ENCODE peak calls at places on chromosomes 11 and 22, in eight cellular contexts. One of them, this sample, is unnamed.

GRCh38 chr11:10490398-10491232 is 35.6 kb downstream of the AMPD3 start:
- DNase-seq in AG10803: peak; percentile 94
- DNase-seq in prostate gland: no peak
- DNase-seq in Peyer's patch: peak; percentile 34
- DNase-seq in sigmoid colon: peak; percentile 91
- DNase-seq in bronchial epithelial cell: peak; percentile 71
- DNase-seq in AG04449: peak; percentile 26
- DNase-seq in PC-3: peak; percentile 97
- DNase-seq in this sample: peak; percentile 80

GRCh38 chr22:33440756-33441155 is 382.6 kb upstream of the SYN3 start:
- DNase-seq in AG10803: peak; percentile 4
- DNase-seq in prostate gland: peak; percentile 5
- DNase-seq in Peyer's patch: no peak
- DNase-seq in sigmoid colon: no peak
- DNase-seq in bronchial epithelial cell: no peak
- DNase-seq in AG04449: no peak
- DNase-seq in PC-3: no peak
- DNase-seq in this sample: peak; percentile 28

GRCh38 chr22:23001463-23001862 is 68.9 kb upstream of the GNAZ start:
- DNase-seq in AG10803: no peak
- DNase-seq in prostate gland: no peak
- DNase-seq in Peyer's patch: no peak
- DNase-seq in sigmoid colon: no peak
- DNase-seq in bronchial epithelial cell: no peak
- DNase-seq in AG04449: no peak
- DNase-seq in PC-3: no peak
- DNase-seq in this sample: no peak

GRCh38 chr11:71446942-71447688 is 1.1 kb downstream of the DHCR7 start:
- DNase-seq in AG10803: peak; percentile 81
- DNase-seq in prostate gland: peak; percentile 60
- DNase-seq in Peyer's patch: no peak
- DNase-seq in sigmoid colon: peak; percentile 73
- DNase-seq in bronchial epithelial cell: peak; percentile 88
- DNase-seq in AG04449: no peak
- DNase-seq in PC-3: peak; percentile 82
- DNase-seq in this sample: peak; percentile 12

GRCh38 chr11:30422828-30423648 is 100.1 kb downstream of the ARL14EP start:
- DNase-seq in AG10803: no peak
- DNase-seq in prostate gland: peak; percentile 85
- DNase-seq in Peyer's patch: no peak
- DNase-seq in sigmoid colon: no peak
- DNase-seq in bronchial epithelial cell: no peak
- DNase-seq in AG04449: no peak
- DNase-seq in PC-3: no peak
- DNase-seq in this sample: no peak

GRCh38 chr11:30285416-30286121 is 37.3 kb upstream of the ARL14EP start:
- DNase-seq in AG10803: no peak
- DNase-seq in prostate gland: no peak
- DNase-seq in Peyer's patch: no peak
- DNase-seq in sigmoid colon: no peak
- DNase-seq in bronchial epithelial cell: peak; percentile 68
- DNase-seq in AG04449: no peak
- DNase-seq in PC-3: no peak
- DNase-seq in this sample: no peak

GRCh38 chr11:76698321-76699043 is 27.9 kb upstream of the LRRC32 start:
- DNase-seq in AG10803: no peak
- DNase-seq in prostate gland: no peak
- DNase-seq in Peyer's patch: no peak
- DNase-seq in sigmoid colon: no peak
- DNase-seq in bronchial epithelial cell: no peak
- DNase-seq in AG04449: no peak
- DNase-seq in PC-3: peak; percentile 28
- DNase-seq in this sample: no peak

GRCh38 chr22:23232094-23232905 is 52.0 kb downstream of the BCR start:
- DNase-seq in AG10803: no peak
- DNase-seq in prostate gland: no peak
- DNase-seq in Peyer's patch: no peak
- DNase-seq in sigmoid colon: no peak
- DNase-seq in bronchial epithelial cell: no peak
- DNase-seq in AG04449: no peak
- DNase-seq in PC-3: no peak
- DNase-seq in this sample: no peak

GRCh38 chr11:38019072-38019775 is 1421.2 kb upstream of the RAG2 start:
- DNase-seq in AG10803: no peak
- DNase-seq in prostate gland: no peak
- DNase-seq in Peyer's patch: no peak
- DNase-seq in sigmoid colon: no peak
- DNase-seq in bronchial epithelial cell: peak; percentile 94
- DNase-seq in AG04449: no peak
- DNase-seq in PC-3: peak; percentile 87
- DNase-seq in this sample: no peak

GRCh38 chr11:70489276-70489675 is 90.9 kb downstream of the CTTN start:
- DNase-seq in AG10803: no peak
- DNase-seq in prostate gland: no peak
- DNase-seq in Peyer's patch: no peak
- DNase-seq in sigmoid colon: peak; percentile 47
- DNase-seq in bronchial epithelial cell: no peak
- DNase-seq in AG04449: no peak
- DNase-seq in PC-3: no peak
- DNase-seq in this sample: no peak

GRCh38 chr11:44627911-44628729 is 62.7 kb downstream of the CD82 start:
- DNase-seq in AG10803: peak; percentile 33
- DNase-seq in prostate gland: peak; percentile 47
- DNase-seq in Peyer's patch: no peak
- DNase-seq in sigmoid colon: peak; percentile 95
- DNase-seq in bronchial epithelial cell: no peak
- DNase-seq in AG04449: no peak
- DNase-seq in PC-3: no peak
- DNase-seq in this sample: peak; percentile 20

GRCh38 chr11:76624515-76625379 is 45.8 kb downstream of the LRRC32 start:
- DNase-seq in AG10803: no peak
- DNase-seq in prostate gland: no peak
- DNase-seq in Peyer's patch: no peak
- DNase-seq in sigmoid colon: peak; percentile 52
- DNase-seq in bronchial epithelial cell: no peak
- DNase-seq in AG04449: no peak
- DNase-seq in PC-3: no peak
- DNase-seq in this sample: no peak

GRCh38 chr11:66749091-66749490 is 20.1 kb upstream of the SPTBN2 start:
- DNase-seq in AG10803: no peak
- DNase-seq in prostate gland: peak; percentile 94
- DNase-seq in Peyer's patch: no peak
- DNase-seq in sigmoid colon: no peak
- DNase-seq in bronchial epithelial cell: peak; percentile 63
- DNase-seq in AG04449: no peak
- DNase-seq in PC-3: peak; percentile 98
- DNase-seq in this sample: no peak

DNA sequence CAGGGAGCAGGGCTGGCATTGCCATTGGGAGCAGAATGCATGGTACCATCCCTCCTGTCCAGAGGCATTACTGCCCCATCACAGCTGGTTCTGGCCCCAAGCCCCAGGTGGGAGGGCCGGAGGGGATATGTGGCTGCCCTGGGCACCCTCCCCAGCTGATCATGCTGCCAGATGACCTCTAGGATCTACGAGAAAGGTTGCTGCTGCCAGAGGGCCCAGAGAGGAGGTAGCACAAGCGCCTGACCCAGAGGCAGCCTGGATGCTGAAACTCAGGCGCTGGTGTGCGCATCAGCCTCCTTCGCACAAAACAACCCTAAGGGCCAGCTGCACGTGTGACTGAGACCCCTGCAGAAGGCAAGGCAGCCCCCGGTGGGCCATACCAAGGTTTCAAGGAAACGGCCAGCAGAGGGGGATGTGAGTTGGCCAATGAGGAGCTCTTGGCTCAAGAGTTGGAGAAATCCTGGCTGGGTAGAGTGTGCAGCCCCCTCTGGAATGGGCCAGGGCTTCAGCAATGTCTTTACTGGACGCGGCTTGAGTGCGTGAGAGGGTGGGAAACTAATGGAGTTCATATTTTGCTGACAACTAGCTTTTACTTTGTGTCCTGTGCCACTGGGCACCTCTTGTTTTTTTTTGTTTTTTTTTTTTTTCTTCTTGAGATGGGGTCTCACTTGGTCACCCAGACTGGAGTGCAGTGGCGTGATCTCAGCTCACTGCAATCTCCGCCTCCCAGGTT is 88.3 kb upstream of the PARVA start:
- DNase-seq in AG10803: no peak
- DNase-seq in prostate gland: peak; percentile 4
- DNase-seq in Peyer's patch: no peak
- DNase-seq in sigmoid colon: no peak
- DNase-seq in bronchial epithelial cell: no peak
- DNase-seq in AG04449: no peak
- DNase-seq in PC-3: no peak
- DNase-seq in this sample: no peak
- TF ChIP-seq CTCF in AG10803: no peak
- TF ChIP-seq CTCF in prostate gland: no peak
- TF ChIP-seq CTCF in Peyer's patch: no peak
- TF ChIP-seq CTCF in sigmoid colon: no peak
- TF ChIP-seq CTCF in bronchial epithelial cell: no peak
- TF ChIP-seq CTCF in AG04449: no peak
- TF ChIP-seq CTCF in PC-3: peak; percentile 30
- TF ChIP-seq CTCF in this sample: peak; percentile 5

GRCh38 chr11:859394-860131 is 16.9 kb downstream of the TSPAN4 start:
- DNase-seq in AG10803: peak; percentile 67
- DNase-seq in prostate gland: peak; percentile 61
- DNase-seq in Peyer's patch: no peak
- DNase-seq in sigmoid colon: peak; percentile 93
- DNase-seq in bronchial epithelial cell: peak; percentile 67
- DNase-seq in AG04449: no peak
- DNase-seq in PC-3: peak; percentile 26
- DNase-seq in this sample: peak; percentile 47
- H3K4me3 ChIP-seq in AG10803: no peak overlapping the region
- H3K4me3 ChIP-seq in prostate gland: no peak overlapping the region
- H3K4me3 ChIP-seq in Peyer's patch: no peak overlapping the region
- H3K4me3 ChIP-seq in sigmoid colon: peak overlapping the region; percentile 20
- H3K4me3 ChIP-seq in bronchial epithelial cell: no peak overlapping the region
- H3K4me3 ChIP-seq in AG04449: no peak overlapping the region
- H3K4me3 ChIP-seq in PC-3: no peak overlapping the region
- H3K4me3 ChIP-seq in this sample: no peak overlapping the region

DNA sequence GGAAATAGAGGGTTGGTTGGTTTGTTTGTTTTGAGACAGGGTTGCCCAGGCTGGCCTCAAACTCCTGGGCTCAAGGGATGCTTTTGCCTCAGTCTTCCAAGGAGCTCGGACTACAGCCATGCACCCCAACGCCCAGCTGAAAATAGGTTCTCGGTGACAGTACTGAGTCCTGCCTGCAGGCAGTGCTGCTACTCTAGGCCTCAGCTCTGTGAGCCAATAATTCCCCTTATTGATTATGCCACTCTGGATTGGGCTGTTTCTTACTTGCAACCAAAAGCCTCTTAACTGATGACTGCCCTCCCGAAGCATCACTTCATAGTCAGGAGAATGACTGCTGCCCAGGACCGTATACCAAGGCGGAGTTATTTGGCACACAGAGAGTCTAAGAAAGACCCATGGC is 1.2 kb upstream of the C11orf16 start:
- DNase-seq in AG10803: no peak
- DNase-seq in prostate gland: no peak
- DNase-seq in Peyer's patch: no peak
- DNase-seq in sigmoid colon: no peak
- DNase-seq in bronchial epithelial cell: no peak
- DNase-seq in AG04449: no peak
- DNase-seq in PC-3: no peak
- DNase-seq in this sample: no peak
- TF ChIP-seq CTCF in AG10803: no peak
- TF ChIP-seq CTCF in prostate gland: no peak
- TF ChIP-seq CTCF in Peyer's patch: no peak
- TF ChIP-seq CTCF in sigmoid colon: no peak
- TF ChIP-seq CTCF in bronchial epithelial cell: no peak
- TF ChIP-seq CTCF in AG04449: no peak
- TF ChIP-seq CTCF in PC-3: no peak
- TF ChIP-seq CTCF in this sample: no peak

GRCh38 chr11:124897681-124898680 is at the start of gene ROBO4:
- DNase-seq in AG10803: peak; percentile 91
- DNase-seq in prostate gland: no peak
- DNase-seq in Peyer's patch: no peak
- DNase-seq in sigmoid colon: peak; percentile 70
- DNase-seq in bronchial epithelial cell: peak; percentile 95
- DNase-seq in AG04449: peak; percentile 56
- DNase-seq in PC-3: peak; percentile 97
- DNase-seq in this sample: peak; percentile 89
- H3K4me3 ChIP-seq in AG10803: no peak within 1 kb of the TSS
- H3K4me3 ChIP-seq in prostate gland: peak within 1 kb of the TSS; percentile 12
- H3K4me3 ChIP-seq in Peyer's patch: no peak within 1 kb of the TSS
- H3K4me3 ChIP-seq in sigmoid colon: peak within 1 kb of the TSS; percentile 26
- H3K4me3 ChIP-seq in bronchial epithelial cell: no peak within 1 kb of the TSS
- H3K4me3 ChIP-seq in AG04449: no peak within 1 kb of the TSS
- H3K4me3 ChIP-seq in PC-3: peak within 1 kb of the TSS; percentile 19
- H3K4me3 ChIP-seq in this sample: no peak within 1 kb of the TSS

GRCh38 chr11:63997801-63998332 is 11.6 kb downstream of the OTUB1 start:
- DNase-seq in AG10803: no peak
- DNase-seq in prostate gland: no peak
- DNase-seq in Peyer's patch: no peak
- DNase-seq in sigmoid colon: no peak
- DNase-seq in bronchial epithelial cell: no peak
- DNase-seq in AG04449: no peak
- DNase-seq in PC-3: no peak
- DNase-seq in this sample: no peak

GRCh38 chr11:64000026-64000739 is 13.9 kb downstream of the OTUB1 start:
- DNase-seq in AG10803: peak; percentile 66
- DNase-seq in prostate gland: peak; percentile 55
- DNase-seq in Peyer's patch: peak; percentile 59
- DNase-seq in sigmoid colon: peak; percentile 87
- DNase-seq in bronchial epithelial cell: peak; percentile 32
- DNase-seq in AG04449: no peak
- DNase-seq in PC-3: peak; percentile 63
- DNase-seq in this sample: peak; percentile 23

GRCh38 chr11:63998558-63999348 is 12.5 kb downstream of the OTUB1 start:
- DNase-seq in AG10803: no peak
- DNase-seq in prostate gland: no peak
- DNase-seq in Peyer's patch: no peak
- DNase-seq in sigmoid colon: no peak
- DNase-seq in bronchial epithelial cell: peak; percentile 74
- DNase-seq in AG04449: no peak
- DNase-seq in PC-3: peak; percentile 23
- DNase-seq in this sample: no peak

GRCh38 chr11:64000740-64001514 is 14.7 kb downstream of the OTUB1 start:
- DNase-seq in AG10803: no peak
- DNase-seq in prostate gland: no peak
- DNase-seq in Peyer's patch: no peak
- DNase-seq in sigmoid colon: no peak
- DNase-seq in bronchial epithelial cell: no peak
- DNase-seq in AG04449: no peak
- DNase-seq in PC-3: no peak
- DNase-seq in this sample: no peak

DNA sequence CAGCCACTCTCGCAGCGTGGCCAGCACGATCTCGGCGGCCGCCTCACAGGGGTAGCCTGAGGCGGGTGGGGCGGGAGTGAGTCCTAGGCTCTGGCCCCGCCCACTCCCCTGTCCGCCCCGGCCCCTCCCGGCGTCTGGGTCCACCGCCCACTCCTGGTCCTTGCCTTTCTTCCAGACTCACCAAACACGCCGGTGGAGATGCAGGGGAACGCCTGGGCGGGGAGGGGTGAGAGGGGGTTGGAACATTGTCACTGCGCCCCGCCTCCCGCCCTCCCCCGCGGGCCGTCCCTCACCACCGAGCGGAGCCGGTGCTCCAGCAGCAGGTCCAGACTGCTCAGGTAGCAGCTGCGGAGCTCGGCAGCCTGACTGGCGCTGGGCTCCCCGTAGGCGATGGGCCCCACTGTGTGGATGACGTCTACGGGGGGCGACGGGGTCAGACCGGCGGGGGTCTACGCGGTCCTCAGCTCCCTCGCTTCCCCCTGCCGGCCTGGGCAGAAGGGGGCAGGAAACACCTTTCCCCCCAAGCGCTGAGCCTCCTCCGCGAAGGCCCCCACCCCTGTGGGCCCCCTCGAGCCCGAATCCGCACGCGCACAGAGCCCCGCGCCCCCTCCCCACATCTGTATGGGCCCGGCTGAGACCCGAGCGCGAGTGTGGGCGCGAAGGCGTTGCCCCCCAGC is 13.2 kb downstream of the OTUB1 start:
- DNase-seq in AG10803: no peak
- DNase-seq in prostate gland: peak; percentile 95
- DNase-seq in Peyer's patch: peak; percentile 50
- DNase-seq in sigmoid colon: peak; percentile 86
- DNase-seq in bronchial epithelial cell: peak; percentile 88
- DNase-seq in AG04449: no peak
- DNase-seq in PC-3: peak; percentile 85
- DNase-seq in this sample: no peak
- TF ChIP-seq CTCF in AG10803: no peak
- TF ChIP-seq CTCF in prostate gland: no peak
- TF ChIP-seq CTCF in Peyer's patch: no peak
- TF ChIP-seq CTCF in sigmoid colon: no peak
- TF ChIP-seq CTCF in bronchial epithelial cell: no peak
- TF ChIP-seq CTCF in AG04449: no peak
- TF ChIP-seq CTCF in PC-3: no peak
- TF ChIP-seq CTCF in this sample: no peak